ENCODE peak calls at places on chromosomes 4 and X, in four cellular contexts. C is cardiac muscle cell; K is DND-41; R is CD8-positive, alpha-beta memory T cell. B is an unnamed sample.

GRCh38 chr4:185576918-185577591 is 41.7 kb upstream of the PDLIM3 start:
- DNase-seq in R (no peak), K (no peak), C (peak), B (no peak)

GRCh38 chrX:13843150-13843721 is 26.3 kb upstream of the GPM6B start:
- DNase-seq in R (no peak), C (no peak), K (no peak), B (no peak)

GRCh38 chrX:72003811-72004750 is 93.4 kb downstream of the NHSL2 start:
- DNase-seq in R (no peak), K (no peak), C (peak), B (no peak)

GRCh38 chr4:107114059-107114458 is 77.9 kb upstream of the DKK2 start:
- DNase-seq in C (no peak), K (no peak), R (no peak), B (no peak)

GRCh38 chr4:10442976-10443375 is 14.2 kb downstream of the ZNF518B start:
- DNase-seq in R (no peak), K (no peak), C (peak), B (no peak)

GRCh38 chr4:11739992-11740391 is 311.3 kb upstream of the HS3ST1 start:
- DNase-seq in C (peak), R (no peak), K (no peak), B (no peak)

GRCh38 chr4:97662133-97662532 is 481.1 kb downstream of the STPG2 start:
- DNase-seq in C (no peak), R (no peak), K (no peak), B (no peak)

GRCh38 chr4:91116861-91117260 is 989.7 kb downstream of the CCSER1 start:
- DNase-seq in R (no peak), K (no peak), C (peak), B (no peak)

GRCh38 chr4:15672096-15672495 is 9.5 kb upstream of the FAM200B start:
- DNase-seq in C (no peak), K (no peak), R (no peak), B (no peak)

GRCh38 chr4:30717208-30718020 is 2.8 kb upstream of the PCDH7 start:
- DNase-seq in R (peak), K (no peak), C (peak), B (peak)

DNA sequence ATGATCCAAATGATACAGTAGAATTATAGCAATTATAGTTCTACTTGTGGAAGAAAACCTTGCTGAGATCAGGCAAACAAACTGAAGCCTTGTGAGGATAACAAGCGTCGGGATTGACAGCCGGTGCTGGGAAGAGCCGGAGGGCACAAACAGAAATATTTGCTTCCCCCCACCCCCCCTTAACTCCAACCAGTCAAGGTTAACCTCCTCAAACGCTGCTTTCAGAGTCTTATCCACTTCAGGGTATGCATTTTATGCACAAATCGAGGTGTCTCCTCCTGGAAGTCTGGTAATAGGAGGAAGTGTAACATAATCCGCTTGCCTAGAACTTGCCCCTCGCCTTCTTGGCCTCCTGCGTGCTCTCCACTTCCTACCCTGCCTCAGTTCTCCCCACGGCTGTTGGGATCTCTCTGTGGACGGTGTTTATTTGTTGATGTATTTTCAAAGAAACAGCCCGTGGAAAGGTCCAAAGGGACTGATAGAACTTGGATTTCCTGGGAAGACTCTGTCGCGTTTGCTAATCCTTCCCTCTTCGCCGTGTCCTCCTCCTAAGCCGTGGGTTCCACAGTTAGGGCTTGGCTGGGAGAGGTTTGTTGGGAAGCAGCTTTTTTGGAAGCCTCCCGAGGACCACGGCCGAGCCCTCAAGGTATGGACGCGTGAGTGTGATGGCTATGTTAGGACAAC is 4.1 kb upstream of the ARX start:
- DNase-seq in R (no peak), C (no peak), K (no peak), B (no peak)
- H3K4me3 ChIP-seq in R (no peak), C (peak), K (no peak), B (no peak)

GRCh38 chrX:3075959-3076358 is 34.7 kb downstream of the ARSF start:
- DNase-seq in C (no peak), R (no peak), K (no peak), B (no peak)

DNA sequence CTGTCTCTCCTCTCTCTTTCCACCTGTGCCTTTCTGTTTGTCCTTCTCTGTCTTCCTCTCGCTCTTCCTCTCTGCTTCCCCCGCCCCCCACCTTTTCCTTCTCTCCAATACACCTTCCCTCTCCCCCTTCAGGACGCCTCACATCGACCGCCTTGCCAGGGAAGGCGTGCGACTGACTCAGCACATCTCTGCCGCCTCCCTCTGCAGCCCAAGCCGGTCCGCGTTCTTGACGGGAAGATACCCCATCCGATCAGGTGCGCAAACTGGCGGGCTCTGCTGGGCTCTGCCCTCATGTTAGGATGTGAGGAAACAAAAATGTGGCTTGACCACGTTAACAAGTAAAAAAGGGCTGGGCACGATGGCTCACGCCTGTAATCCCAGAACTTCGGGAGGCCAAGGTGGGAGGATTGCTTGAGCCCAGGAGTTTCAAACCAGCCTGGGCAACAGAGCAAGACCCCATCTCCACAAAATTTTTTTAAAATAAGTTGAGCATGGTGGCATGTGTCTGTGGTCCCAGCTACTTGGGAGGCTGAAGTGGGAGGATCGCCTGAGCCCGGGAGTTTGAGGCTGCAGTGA is 35.2 kb downstream of the ARSF start:
- DNase-seq in K (no peak), C (no peak), R (no peak), B (no peak)
- H3K4me3 ChIP-seq in K (no peak), C (no peak), R (no peak), B (no peak)

DNA sequence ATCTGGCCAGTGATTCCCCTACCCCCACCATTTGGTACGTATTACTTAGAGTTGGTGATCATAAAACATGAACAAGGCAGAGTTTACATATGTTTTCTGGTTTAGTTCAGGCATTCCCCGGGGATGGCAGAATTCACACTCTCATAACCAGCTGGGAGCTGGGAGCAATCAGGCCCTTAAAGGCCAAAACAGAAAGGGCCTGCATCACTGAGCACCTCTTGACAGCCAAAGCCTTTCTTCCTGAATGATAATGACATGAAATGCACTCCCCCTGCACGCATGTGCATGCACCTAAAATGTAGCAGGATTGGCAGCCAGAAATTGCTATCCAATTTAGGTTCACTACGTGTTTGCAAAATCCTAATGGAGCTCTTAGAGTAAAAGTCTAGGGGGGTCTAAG is 235.4 kb downstream of the GPC3 start:
- DNase-seq in C (no peak), R (no peak), K (no peak), B (no peak)
- H3K4me3 ChIP-seq in C (no peak), R (no peak), K (peak), B (no peak)

GRCh38 chr4:48490012-48490679 is at the start of gene ZAR1:
- DNase-seq in R (no peak), C (no peak), K (no peak), B (no peak)
- H3K4me3 ChIP-seq in R (no peak), C (peak), K (no peak), B (no peak)

GRCh38 chrX:15750611-15751159 is 12.6 kb downstream of the CA5B start:
- DNase-seq in R (peak), K (no peak), C (no peak), B (no peak)
- H3K4me3 ChIP-seq in R (peak), K (no peak), C (no peak), B (no peak)

GRCh38 chr4:174119818-174120217 is 163.6 kb downstream of the FBXO8 start:
- DNase-seq in K (no peak), R (no peak), C (no peak), B (no peak)
- H3K4me3 ChIP-seq in K (no peak), R (no peak), C (peak), B (no peak)

DNA sequence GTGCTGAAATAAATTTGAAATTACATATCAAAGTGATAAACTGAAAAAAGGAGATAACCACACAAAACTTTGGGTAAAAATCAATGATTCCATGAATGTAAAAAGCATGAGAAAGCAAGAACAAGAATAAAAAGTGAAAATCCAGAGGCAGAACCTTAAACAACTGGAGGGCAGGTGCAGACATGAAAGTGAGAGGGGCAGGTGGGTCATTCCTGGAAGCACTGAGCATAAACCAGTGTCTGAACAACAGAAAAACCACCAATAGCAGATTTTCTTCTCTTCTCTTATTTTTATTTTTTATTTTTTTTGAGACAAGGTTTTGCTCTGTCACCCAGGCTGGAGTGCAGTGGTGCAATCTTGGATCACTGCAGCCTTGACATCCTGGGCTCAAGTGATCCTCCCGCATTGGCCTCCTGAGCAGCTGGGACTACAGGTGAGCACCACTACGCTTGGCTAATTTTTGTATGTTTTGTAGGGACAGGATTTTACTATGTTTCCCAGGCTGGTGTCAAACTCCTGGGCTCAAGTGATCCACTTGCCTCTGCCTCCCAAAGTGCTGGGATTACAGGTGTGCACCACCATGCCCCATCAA is 46.8 kb upstream of the GPR78 start:
- DNase-seq in K (no peak), C (no peak), R (no peak), B (no peak)
- H3K4me3 ChIP-seq in K (no peak), C (no peak), R (no peak), B (no peak)

DNA sequence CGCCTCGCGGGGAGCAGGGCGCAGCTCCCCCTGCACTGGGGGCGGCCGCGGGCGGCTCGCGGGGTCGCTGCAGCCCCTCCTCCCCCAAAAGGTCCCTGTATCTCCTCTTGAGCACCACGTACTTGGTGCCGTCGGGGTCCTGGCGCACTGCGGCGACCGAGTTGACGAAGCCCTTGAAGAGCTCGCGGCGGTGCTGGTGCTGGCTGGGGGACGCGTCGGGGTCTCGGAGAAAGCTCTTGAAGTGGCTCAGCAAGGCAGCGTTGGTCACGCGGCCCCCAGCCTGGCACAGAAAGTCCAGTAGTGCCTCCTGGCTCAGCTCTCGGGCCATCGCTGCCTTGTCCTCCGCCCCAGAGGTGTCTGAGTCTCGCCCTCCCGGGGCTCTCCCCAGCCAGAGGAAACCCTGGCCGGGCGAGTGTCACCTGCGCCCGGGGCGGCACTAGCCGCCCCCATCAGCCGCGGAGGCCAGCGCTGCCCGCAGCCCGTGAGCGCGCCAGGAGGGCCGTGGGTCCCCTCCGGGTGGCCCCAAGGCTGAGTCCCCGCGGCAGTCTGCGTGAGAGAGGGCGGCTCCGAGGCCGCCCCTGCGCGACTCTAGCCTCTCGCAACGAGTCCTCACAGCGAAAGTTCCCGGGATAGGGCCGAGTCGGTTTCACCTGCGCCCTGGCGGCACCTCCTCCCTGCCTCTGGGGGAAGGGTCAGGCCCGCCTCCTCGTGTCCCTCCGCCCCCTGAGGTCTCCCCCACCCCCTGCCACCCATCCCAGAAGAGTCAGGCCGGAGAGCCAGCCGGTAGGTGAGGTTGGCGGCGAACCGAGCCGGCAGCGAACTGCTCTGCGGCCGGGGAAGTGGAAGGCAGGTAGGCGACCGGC is at the start of gene SOWAHB:
- DNase-seq in R (peak), C (no peak), K (no peak), B (no peak)
- H3K4me3 ChIP-seq in R (peak), C (peak), K (no peak), B (no peak)

B was measured in Jurkat, Clone E6-1.